ENCODE peak calls at places on chromosomes 2 and 18, in five cellular contexts. D is adrenal gland; J is NCI-H146; G is cardiac muscle cell; A is CD8-positive, alpha-beta T cell. Y is an unnamed sample.

GRCh38 chr2:8413589-8414135 is 268.2 kb upstream of the ID2 start:
- DNase-seq in D (peak; percentile 31), A (no peak), J (no peak), G (peak; percentile 44), Y (peak; percentile 34)

GRCh38 chr2:8281950-8282857 is 399.7 kb upstream of the ID2 start:
- DNase-seq in D (no peak), J (no peak), A (no peak), G (no peak), Y (no peak)

GRCh38 chr2:169329669-169330554 is 32.4 kb downstream of the LRP2 start:
- DNase-seq in D (no peak), J (no peak), G (no peak), A (no peak), Y (no peak)

GRCh38 chr18:76670564-76671288 is 151.6 kb upstream of the ZNF236 start:
- DNase-seq in G (no peak), J (no peak), D (no peak), A (no peak), Y (peak; percentile 81)

GRCh38 chr2:127535941-127536340 is 458 bp downstream of the MYO7B start:
- DNase-seq in G (no peak), J (peak; percentile 75), D (no peak), A (no peak), Y (no peak)

GRCh38 chr2:32559136-32559535 is 68.7 kb upstream of the TTC27 start:
- DNase-seq in J (no peak), G (peak; percentile 22), A (no peak), D (no peak), Y (peak; percentile 23)

GRCh38 chr2:64888591-64889309 is 100.4 kb upstream of the SLC1A4 start:
- DNase-seq in G (peak; percentile 24), D (no peak), J (peak; percentile 6), A (no peak), Y (no peak)

GRCh38 chr2:43648979-43649701 is 12.1 kb downstream of the PLEKHH2 start:
- DNase-seq in A (no peak), J (no peak), D (no peak), G (no peak), Y (no peak)

GRCh38 chr2:35462226-35462983 is 893.2 kb upstream of the CRIM1 start:
- DNase-seq in D (no peak), G (no peak), A (no peak), J (no peak), Y (no peak)

GRCh38 chr2:36582556-36583350 is 15.2 kb downstream of the FEZ2 start:
- DNase-seq in G (no peak), J (no peak), D (no peak), A (no peak), Y (no peak)

Y was measured in uterus.